ENCODE peak calls at places on chromosomes 12 and 14, in seven cellular contexts. One of them, this sample, is unnamed.
A peak's percentile ranks its signal among the peaks of the same experiment; 100 is the strongest.

GRCh38 chr14:29240046-29240445 is 473.5 kb downstream of the FOXG1 start:
- DNase-seq in IMR-90: peak; percentile 89
- DNase-seq in neuronal stem cell: no peak
- DNase-seq in mesenchymal stem cell: peak; percentile 41
- DNase-seq in trophoblast cell: no peak
- DNase-seq in mesendoderm: no peak
- DNase-seq in H1: no peak
- DNase-seq in this sample: no peak

GRCh38 chr12:85130631-85131030 is 94.5 kb downstream of the LRRIQ1 start:
- DNase-seq in mesendoderm: no peak
- DNase-seq in IMR-90: no peak
- DNase-seq in neuronal stem cell: no peak
- DNase-seq in trophoblast cell: no peak
- DNase-seq in mesenchymal stem cell: peak; percentile 2
- DNase-seq in H1: no peak
- DNase-seq in this sample: no peak

GRCh38 chr12:1842183-1842904 is 22.0 kb downstream of the LRTM2 start:
- DNase-seq in trophoblast cell: no peak
- DNase-seq in H1: no peak
- DNase-seq in mesendoderm: no peak
- DNase-seq in IMR-90: no peak
- DNase-seq in mesenchymal stem cell: no peak
- DNase-seq in neuronal stem cell: no peak
- DNase-seq in this sample: peak; percentile 29

GRCh38 chr12:1760566-1761382 is 59.6 kb upstream of the LRTM2 start:
- DNase-seq in H1: no peak
- DNase-seq in trophoblast cell: peak; percentile 58
- DNase-seq in neuronal stem cell: no peak
- DNase-seq in mesenchymal stem cell: peak; percentile 66
- DNase-seq in mesendoderm: peak; percentile 51
- DNase-seq in IMR-90: peak; percentile 65
- DNase-seq in this sample: no peak

GRCh38 chr12:81022531-81022930 is 55.3 kb upstream of the ACSS3 start:
- DNase-seq in mesendoderm: no peak
- DNase-seq in mesenchymal stem cell: no peak
- DNase-seq in H1: no peak
- DNase-seq in neuronal stem cell: no peak
- DNase-seq in IMR-90: no peak
- DNase-seq in trophoblast cell: no peak
- DNase-seq in this sample: no peak

GRCh38 chr12:97854477-97854876 is 391.9 kb downstream of the RMST start:
- DNase-seq in mesendoderm: no peak
- DNase-seq in mesenchymal stem cell: no peak
- DNase-seq in neuronal stem cell: no peak
- DNase-seq in H1: no peak
- DNase-seq in trophoblast cell: no peak
- DNase-seq in IMR-90: no peak
- DNase-seq in this sample: no peak

GRCh38 chr14:102733326-102733725 is 43.9 kb upstream of the TRAF3 start:
- DNase-seq in mesendoderm: no peak
- DNase-seq in trophoblast cell: no peak
- DNase-seq in neuronal stem cell: no peak
- DNase-seq in IMR-90: no peak
- DNase-seq in mesenchymal stem cell: no peak
- DNase-seq in H1: no peak
- DNase-seq in this sample: no peak

GRCh38 chr12:98397323-98398105 is 117.9 kb upstream of the TMPO start:
- DNase-seq in H1: peak; percentile 64
- DNase-seq in neuronal stem cell: peak; percentile 78
- DNase-seq in IMR-90: peak; percentile 71
- DNase-seq in mesendoderm: peak; percentile 89
- DNase-seq in trophoblast cell: peak; percentile 93
- DNase-seq in mesenchymal stem cell: peak; percentile 79
- DNase-seq in this sample: peak; percentile 90

GRCh38 chr14:36454599-36455240 is 65.3 kb downstream of the NKX2-1 start:
- DNase-seq in mesenchymal stem cell: no peak
- DNase-seq in neuronal stem cell: peak; percentile 17
- DNase-seq in trophoblast cell: no peak
- DNase-seq in IMR-90: no peak
- DNase-seq in mesendoderm: no peak
- DNase-seq in H1: no peak
- DNase-seq in this sample: no peak

GRCh38 chr12:132541996-132542395 is 52.0 kb downstream of the FBRSL1 start:
- DNase-seq in trophoblast cell: no peak
- DNase-seq in mesenchymal stem cell: no peak
- DNase-seq in IMR-90: no peak
- DNase-seq in mesendoderm: no peak
- DNase-seq in H1: no peak
- DNase-seq in neuronal stem cell: no peak
- DNase-seq in this sample: no peak

GRCh38 chr14:28681681-28682080 is 84.9 kb upstream of the FOXG1 start:
- DNase-seq in H1: peak; percentile 36
- DNase-seq in trophoblast cell: no peak
- DNase-seq in mesenchymal stem cell: no peak
- DNase-seq in mesendoderm: peak; percentile 56
- DNase-seq in IMR-90: no peak
- DNase-seq in neuronal stem cell: no peak
- DNase-seq in this sample: peak; percentile 67

GRCh38 chr14:103444837-103445524 is 59.8 kb downstream of the MARK3 start:
- DNase-seq in mesenchymal stem cell: peak; percentile 84
- DNase-seq in trophoblast cell: peak; percentile 84
- DNase-seq in IMR-90: peak; percentile 83
- DNase-seq in mesendoderm: peak; percentile 93
- DNase-seq in neuronal stem cell: no peak
- DNase-seq in H1: no peak
- DNase-seq in this sample: no peak

GRCh38 chr12:52802442-52802841 is 6.5 kb upstream of the KRT3 start:
- DNase-seq in trophoblast cell: no peak
- DNase-seq in IMR-90: no peak
- DNase-seq in mesendoderm: no peak
- DNase-seq in mesenchymal stem cell: no peak
- DNase-seq in H1: no peak
- DNase-seq in neuronal stem cell: no peak
- DNase-seq in this sample: no peak

GRCh38 chr14:21070083-21070609 is at the start of gene ARHGEF40:
- DNase-seq in mesenchymal stem cell: peak; percentile 53
- DNase-seq in H1: no peak
- DNase-seq in mesendoderm: peak; percentile 63
- DNase-seq in trophoblast cell: peak; percentile 69
- DNase-seq in IMR-90: peak; percentile 33
- DNase-seq in neuronal stem cell: no peak
- DNase-seq in this sample: peak; percentile 50

GRCh38 chr12:30928356-30929264 is 2.1 kb downstream of the TSPAN11 start:
- DNase-seq in H1: no peak
- DNase-seq in mesenchymal stem cell: no peak
- DNase-seq in neuronal stem cell: no peak
- DNase-seq in mesendoderm: no peak
- DNase-seq in trophoblast cell: no peak
- DNase-seq in IMR-90: no peak
- DNase-seq in this sample: peak; percentile 24

GRCh38 chr12:132881853-132882252 is 5.6 kb downstream of the CHFR start:
- DNase-seq in trophoblast cell: peak; percentile 36
- DNase-seq in IMR-90: peak; percentile 78
- DNase-seq in mesendoderm: no peak
- DNase-seq in H1: no peak
- DNase-seq in mesenchymal stem cell: peak; percentile 95
- DNase-seq in neuronal stem cell: no peak
- DNase-seq in this sample: no peak

GRCh38 chr14:60051690-60052324 is 39.9 kb upstream of the PCNX4 start:
- DNase-seq in mesenchymal stem cell: no peak
- DNase-seq in neuronal stem cell: no peak
- DNase-seq in mesendoderm: no peak
- DNase-seq in trophoblast cell: no peak
- DNase-seq in IMR-90: peak; percentile 0
- DNase-seq in H1: no peak
- DNase-seq in this sample: no peak

GRCh38 chr12:132327351-132328171 is 1.8 kb downstream of the GALNT9 start:
- DNase-seq in trophoblast cell: no peak
- DNase-seq in neuronal stem cell: no peak
- DNase-seq in mesendoderm: peak; percentile 62
- DNase-seq in IMR-90: peak; percentile 82
- DNase-seq in mesenchymal stem cell: peak; percentile 1
- DNase-seq in H1: no peak
- DNase-seq in this sample: no peak

GRCh38 chr12:48827026-48827425 is 8.7 kb downstream of the CACNB3 start:
- DNase-seq in IMR-90: no peak
- DNase-seq in mesenchymal stem cell: no peak
- DNase-seq in neuronal stem cell: no peak
- DNase-seq in H1: no peak
- DNase-seq in mesendoderm: no peak
- DNase-seq in trophoblast cell: no peak
- DNase-seq in this sample: no peak

GRCh38 chr14:73743431-73743931 is 29.3 kb upstream of the PNMA1 start:
- DNase-seq in H1: no peak
- DNase-seq in neuronal stem cell: no peak
- DNase-seq in mesendoderm: no peak
- DNase-seq in IMR-90: no peak
- DNase-seq in mesenchymal stem cell: peak; percentile 79
- DNase-seq in trophoblast cell: no peak
- DNase-seq in this sample: peak; percentile 18

GRCh38 chr12:68367136-68367535 is 35.0 kb upstream of the MDM1 start:
- DNase-seq in trophoblast cell: no peak
- DNase-seq in H1: no peak
- DNase-seq in mesendoderm: no peak
- DNase-seq in mesenchymal stem cell: no peak
- DNase-seq in neuronal stem cell: no peak
- DNase-seq in IMR-90: no peak
- DNase-seq in this sample: no peak

GRCh38 chr12:15899282-15899870 is 11.8 kb upstream of the DERA start:
- DNase-seq in mesenchymal stem cell: peak; percentile 54
- DNase-seq in IMR-90: no peak
- DNase-seq in trophoblast cell: peak; percentile 60
- DNase-seq in H1: no peak
- DNase-seq in mesendoderm: no peak
- DNase-seq in neuronal stem cell: no peak
- DNase-seq in this sample: no peak

GRCh38 chr14:91444335-91445020 is 26.9 kb upstream of the CCDC88C start:
- DNase-seq in trophoblast cell: no peak
- DNase-seq in neuronal stem cell: no peak
- DNase-seq in mesenchymal stem cell: no peak
- DNase-seq in H1: no peak
- DNase-seq in IMR-90: no peak
- DNase-seq in mesendoderm: no peak
- DNase-seq in this sample: no peak
- H2AK5ac ChIP-seq in trophoblast cell: no peak overlapping the region
- H2AK5ac ChIP-seq in neuronal stem cell: no peak overlapping the region
- H2AK5ac ChIP-seq in mesenchymal stem cell: no peak overlapping the region
- H2AK5ac ChIP-seq in H1: no peak overlapping the region
- H2AK5ac ChIP-seq in IMR-90: no peak overlapping the region
- H2AK5ac ChIP-seq in mesendoderm: no peak overlapping the region
- H2AK5ac ChIP-seq in this sample: no peak overlapping the region

GRCh38 chr14:69519701-69520100 is 35.2 kb downstream of the PLEKHD1 start:
- DNase-seq in trophoblast cell: no peak
- DNase-seq in mesenchymal stem cell: no peak
- DNase-seq in neuronal stem cell: no peak
- DNase-seq in H1: no peak
- DNase-seq in mesendoderm: no peak
- DNase-seq in IMR-90: no peak
- DNase-seq in this sample: no peak
- H2AK5ac ChIP-seq in trophoblast cell: no peak overlapping the region
- H2AK5ac ChIP-seq in mesenchymal stem cell: no peak overlapping the region
- H2AK5ac ChIP-seq in neuronal stem cell: no peak overlapping the region
- H2AK5ac ChIP-seq in H1: no peak overlapping the region
- H2AK5ac ChIP-seq in mesendoderm: no peak overlapping the region
- H2AK5ac ChIP-seq in IMR-90: no peak overlapping the region
- H2AK5ac ChIP-seq in this sample: no peak overlapping the region

DNA sequence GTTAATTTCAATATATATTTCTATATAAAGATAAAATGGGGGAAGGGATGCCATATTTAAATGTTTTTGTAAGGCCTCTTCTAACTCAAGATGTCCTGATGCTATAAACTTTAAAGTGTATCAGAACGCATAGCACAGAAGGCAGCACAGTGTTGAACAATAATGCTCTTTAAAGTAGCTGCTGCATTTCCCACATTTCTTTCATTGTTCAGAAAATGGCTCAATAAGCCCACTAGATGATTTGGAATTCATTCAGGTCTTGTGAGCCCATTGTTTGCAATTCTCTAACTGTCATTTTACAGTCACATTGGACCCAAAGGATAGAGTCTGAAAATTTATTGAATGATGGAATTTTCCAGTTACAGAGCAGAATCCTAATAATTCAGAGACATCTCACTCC is 64.0 kb upstream of the PCED1B start:
- DNase-seq in H1: no peak
- DNase-seq in trophoblast cell: no peak
- DNase-seq in neuronal stem cell: no peak
- DNase-seq in mesenchymal stem cell: no peak
- DNase-seq in mesendoderm: no peak
- DNase-seq in IMR-90: no peak
- DNase-seq in this sample: no peak
- H2AK5ac ChIP-seq in H1: no peak overlapping the region
- H2AK5ac ChIP-seq in trophoblast cell: no peak overlapping the region
- H2AK5ac ChIP-seq in neuronal stem cell: no peak overlapping the region
- H2AK5ac ChIP-seq in mesenchymal stem cell: no peak overlapping the region
- H2AK5ac ChIP-seq in mesendoderm: no peak overlapping the region
- H2AK5ac ChIP-seq in IMR-90: peak overlapping the region; percentile 3
- H2AK5ac ChIP-seq in this sample: no peak overlapping the region

DNA sequence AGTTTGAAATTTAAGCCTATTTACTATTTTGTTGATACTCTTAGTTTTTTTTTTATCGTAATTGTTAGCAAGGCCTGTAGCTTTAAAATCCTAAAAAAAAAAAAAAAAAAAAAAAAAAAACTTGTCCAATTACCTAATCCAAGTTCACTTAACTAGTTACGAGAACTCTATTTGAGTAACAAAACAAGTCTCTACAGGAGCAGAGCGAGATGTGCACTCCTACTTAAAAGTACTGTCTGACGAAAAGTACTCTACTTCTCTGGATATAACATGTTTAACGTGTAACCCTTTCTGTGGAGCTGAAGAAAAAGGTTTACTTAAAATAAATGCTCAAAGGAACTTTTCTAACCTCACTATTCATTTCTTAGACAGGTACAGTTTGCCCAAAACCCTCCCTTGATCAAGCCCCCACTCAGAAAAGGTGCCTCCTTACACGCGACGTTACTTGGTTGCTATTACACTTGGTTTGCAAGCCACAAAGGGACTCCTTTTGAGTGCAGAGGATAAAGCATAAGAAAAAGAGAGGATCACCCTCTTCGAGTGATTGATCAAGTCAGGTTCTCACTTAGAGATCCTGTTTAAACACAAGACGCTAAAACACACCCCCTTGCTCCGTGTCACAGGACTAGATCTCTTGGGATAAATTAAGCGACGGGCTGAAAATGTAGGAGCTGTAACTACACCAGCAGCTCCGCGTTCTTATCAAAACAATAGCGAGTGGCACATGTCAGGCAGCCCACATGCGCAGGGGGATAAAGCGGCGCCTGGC is 2.2 kb downstream of the BAZ1A start:
- DNase-seq in IMR-90: peak; percentile 69
- DNase-seq in neuronal stem cell: peak; percentile 2
- DNase-seq in mesenchymal stem cell: peak; percentile 68
- DNase-seq in mesendoderm: no peak
- DNase-seq in H1: no peak
- DNase-seq in trophoblast cell: peak; percentile 27
- DNase-seq in this sample: peak; percentile 75
- H2AK5ac ChIP-seq in IMR-90: no peak overlapping the region
- H2AK5ac ChIP-seq in neuronal stem cell: no peak overlapping the region
- H2AK5ac ChIP-seq in mesenchymal stem cell: no peak overlapping the region
- H2AK5ac ChIP-seq in mesendoderm: no peak overlapping the region
- H2AK5ac ChIP-seq in H1: no peak overlapping the region
- H2AK5ac ChIP-seq in trophoblast cell: no peak overlapping the region
- H2AK5ac ChIP-seq in this sample: no peak overlapping the region